ENCODE peak calls at places on chromosome 13, in nine cellular contexts. One of them, this sample, is unnamed.

GRCh38 chr13:80237646-80238045 is 103.3 kb downstream of the SPRY2 start:
- DNase-seq in GM06990: no peak
- DNase-seq in stimulated activated CD8-positive, alpha-beta memory T cell treated with anti-CD3 and anti-CD28 coated beads, Interleukin-7, amount 100 ng/mL, for 24 hours: no peak
- DNase-seq in activated CD4-positive, alpha-beta T cell treated with anti-CD3 and anti-CD28 coated beads, Interleukin-2, amount 10 ng/mL, durations not matched to agents 7 days and 5 days: no peak
- DNase-seq in SIG-M5: no peak
- DNase-seq in OCI-LY7: no peak
- DNase-seq in T-helper 17 cell: no peak
- DNase-seq in foreskin melanocyte: peak
- DNase-seq in testis: no peak
- DNase-seq in this sample: no peak

GRCh38 chr13:36288794-36289391 is 8.7 kb downstream of the CCDC169 start:
- DNase-seq in foreskin melanocyte: no peak
- DNase-seq in T-helper 17 cell: no peak
- DNase-seq in OCI-LY7: peak
- DNase-seq in GM06990: no peak
- DNase-seq in SIG-M5: no peak
- DNase-seq in testis: no peak
- DNase-seq in activated CD4-positive, alpha-beta T cell treated with anti-CD3 and anti-CD28 coated beads, Interleukin-2, amount 10 ng/mL, durations not matched to agents 7 days and 5 days: no peak
- DNase-seq in stimulated activated CD8-positive, alpha-beta memory T cell treated with anti-CD3 and anti-CD28 coated beads, Interleukin-7, amount 100 ng/mL, for 24 hours: no peak
- DNase-seq in this sample: no peak

GRCh38 chr13:79805317-79805716 is 324.4 kb downstream of the NDFIP2 start:
- DNase-seq in activated CD4-positive, alpha-beta T cell treated with anti-CD3 and anti-CD28 coated beads, Interleukin-2, amount 10 ng/mL, durations not matched to agents 7 days and 5 days: no peak
- DNase-seq in testis: no peak
- DNase-seq in foreskin melanocyte: no peak
- DNase-seq in stimulated activated CD8-positive, alpha-beta memory T cell treated with anti-CD3 and anti-CD28 coated beads, Interleukin-7, amount 100 ng/mL, for 24 hours: no peak
- DNase-seq in T-helper 17 cell: no peak
- DNase-seq in OCI-LY7: no peak
- DNase-seq in SIG-M5: no peak
- DNase-seq in GM06990: no peak
- DNase-seq in this sample: no peak

GRCh38 chr13:113555141-113555540 is 29.4 kb upstream of the TFDP1 start:
- DNase-seq in T-helper 17 cell: no peak
- DNase-seq in foreskin melanocyte: no peak
- DNase-seq in stimulated activated CD8-positive, alpha-beta memory T cell treated with anti-CD3 and anti-CD28 coated beads, Interleukin-7, amount 100 ng/mL, for 24 hours: no peak
- DNase-seq in activated CD4-positive, alpha-beta T cell treated with anti-CD3 and anti-CD28 coated beads, Interleukin-2, amount 10 ng/mL, durations not matched to agents 7 days and 5 days: no peak
- DNase-seq in GM06990: no peak
- DNase-seq in SIG-M5: no peak
- DNase-seq in OCI-LY7: no peak
- DNase-seq in testis: no peak
- DNase-seq in this sample: no peak

GRCh38 chr13:50299546-50300249 is 284.5 kb downstream of the KCNRG start:
- DNase-seq in SIG-M5: no peak
- DNase-seq in stimulated activated CD8-positive, alpha-beta memory T cell treated with anti-CD3 and anti-CD28 coated beads, Interleukin-7, amount 100 ng/mL, for 24 hours: no peak
- DNase-seq in foreskin melanocyte: no peak
- DNase-seq in testis: no peak
- DNase-seq in activated CD4-positive, alpha-beta T cell treated with anti-CD3 and anti-CD28 coated beads, Interleukin-2, amount 10 ng/mL, durations not matched to agents 7 days and 5 days: no peak
- DNase-seq in OCI-LY7: no peak
- DNase-seq in T-helper 17 cell: no peak
- DNase-seq in GM06990: no peak
- DNase-seq in this sample: no peak

GRCh38 chr13:70128098-70128497 is 19.8 kb upstream of the KLHL1 start:
- DNase-seq in foreskin melanocyte: no peak
- DNase-seq in T-helper 17 cell: no peak
- DNase-seq in activated CD4-positive, alpha-beta T cell treated with anti-CD3 and anti-CD28 coated beads, Interleukin-2, amount 10 ng/mL, durations not matched to agents 7 days and 5 days: no peak
- DNase-seq in testis: no peak
- DNase-seq in GM06990: no peak
- DNase-seq in SIG-M5: no peak
- DNase-seq in OCI-LY7: no peak
- DNase-seq in stimulated activated CD8-positive, alpha-beta memory T cell treated with anti-CD3 and anti-CD28 coated beads, Interleukin-7, amount 100 ng/mL, for 24 hours: no peak
- DNase-seq in this sample: no peak

GRCh38 chr13:110280996-110281688 is 25.8 kb downstream of the COL4A1 start:
- DNase-seq in stimulated activated CD8-positive, alpha-beta memory T cell treated with anti-CD3 and anti-CD28 coated beads, Interleukin-7, amount 100 ng/mL, for 24 hours: no peak
- DNase-seq in T-helper 17 cell: no peak
- DNase-seq in foreskin melanocyte: no peak
- DNase-seq in activated CD4-positive, alpha-beta T cell treated with anti-CD3 and anti-CD28 coated beads, Interleukin-2, amount 10 ng/mL, durations not matched to agents 7 days and 5 days: no peak
- DNase-seq in testis: peak
- DNase-seq in OCI-LY7: no peak
- DNase-seq in GM06990: no peak
- DNase-seq in SIG-M5: no peak
- DNase-seq in this sample: no peak

GRCh38 chr13:113098163-113098732 is 7.3 kb upstream of the F7 start:
- DNase-seq in OCI-LY7: no peak
- DNase-seq in activated CD4-positive, alpha-beta T cell treated with anti-CD3 and anti-CD28 coated beads, Interleukin-2, amount 10 ng/mL, durations not matched to agents 7 days and 5 days: no peak
- DNase-seq in stimulated activated CD8-positive, alpha-beta memory T cell treated with anti-CD3 and anti-CD28 coated beads, Interleukin-7, amount 100 ng/mL, for 24 hours: no peak
- DNase-seq in foreskin melanocyte: no peak
- DNase-seq in SIG-M5: no peak
- DNase-seq in T-helper 17 cell: no peak
- DNase-seq in GM06990: no peak
- DNase-seq in testis: no peak
- DNase-seq in this sample: peak

GRCh38 chr13:78239681-78240080 is 321.1 kb upstream of the EDNRB start:
- DNase-seq in SIG-M5: no peak
- DNase-seq in OCI-LY7: no peak
- DNase-seq in activated CD4-positive, alpha-beta T cell treated with anti-CD3 and anti-CD28 coated beads, Interleukin-2, amount 10 ng/mL, durations not matched to agents 7 days and 5 days: no peak
- DNase-seq in GM06990: no peak
- DNase-seq in testis: no peak
- DNase-seq in foreskin melanocyte: peak
- DNase-seq in stimulated activated CD8-positive, alpha-beta memory T cell treated with anti-CD3 and anti-CD28 coated beads, Interleukin-7, amount 100 ng/mL, for 24 hours: no peak
- DNase-seq in T-helper 17 cell: no peak
- DNase-seq in this sample: peak

GRCh38 chr13:31044658-31045620 is 112.5 kb downstream of the TEX26 start:
- DNase-seq in stimulated activated CD8-positive, alpha-beta memory T cell treated with anti-CD3 and anti-CD28 coated beads, Interleukin-7, amount 100 ng/mL, for 24 hours: no peak
- DNase-seq in T-helper 17 cell: no peak
- DNase-seq in activated CD4-positive, alpha-beta T cell treated with anti-CD3 and anti-CD28 coated beads, Interleukin-2, amount 10 ng/mL, durations not matched to agents 7 days and 5 days: peak
- DNase-seq in testis: no peak
- DNase-seq in SIG-M5: no peak
- DNase-seq in GM06990: no peak
- DNase-seq in foreskin melanocyte: no peak
- DNase-seq in OCI-LY7: no peak
- DNase-seq in this sample: no peak

GRCh38 chr13:85974604-85975366 is 175.6 kb upstream of the SLITRK6 start:
- DNase-seq in stimulated activated CD8-positive, alpha-beta memory T cell treated with anti-CD3 and anti-CD28 coated beads, Interleukin-7, amount 100 ng/mL, for 24 hours: no peak
- DNase-seq in OCI-LY7: no peak
- DNase-seq in foreskin melanocyte: peak
- DNase-seq in activated CD4-positive, alpha-beta T cell treated with anti-CD3 and anti-CD28 coated beads, Interleukin-2, amount 10 ng/mL, durations not matched to agents 7 days and 5 days: no peak
- DNase-seq in SIG-M5: no peak
- DNase-seq in testis: no peak
- DNase-seq in GM06990: no peak
- DNase-seq in T-helper 17 cell: no peak
- DNase-seq in this sample: no peak

GRCh38 chr13:51523082-51523518 is 61.2 kb upstream of the WDFY2 start:
- DNase-seq in foreskin melanocyte: no peak
- DNase-seq in T-helper 17 cell: no peak
- DNase-seq in testis: peak
- DNase-seq in stimulated activated CD8-positive, alpha-beta memory T cell treated with anti-CD3 and anti-CD28 coated beads, Interleukin-7, amount 100 ng/mL, for 24 hours: no peak
- DNase-seq in OCI-LY7: no peak
- DNase-seq in GM06990: no peak
- DNase-seq in activated CD4-positive, alpha-beta T cell treated with anti-CD3 and anti-CD28 coated beads, Interleukin-2, amount 10 ng/mL, durations not matched to agents 7 days and 5 days: peak
- DNase-seq in SIG-M5: no peak
- DNase-seq in this sample: peak

GRCh38 chr13:114087430-114087829 is 45.0 kb downstream of the RASA3 start:
- DNase-seq in stimulated activated CD8-positive, alpha-beta memory T cell treated with anti-CD3 and anti-CD28 coated beads, Interleukin-7, amount 100 ng/mL, for 24 hours: no peak
- DNase-seq in foreskin melanocyte: no peak
- DNase-seq in testis: no peak
- DNase-seq in T-helper 17 cell: no peak
- DNase-seq in activated CD4-positive, alpha-beta T cell treated with anti-CD3 and anti-CD28 coated beads, Interleukin-2, amount 10 ng/mL, durations not matched to agents 7 days and 5 days: no peak
- DNase-seq in GM06990: no peak
- DNase-seq in SIG-M5: no peak
- DNase-seq in OCI-LY7: no peak
- DNase-seq in this sample: no peak

GRCh38 chr13:51420681-51421476 is 32.0 kb downstream of the INTS6 start:
- DNase-seq in T-helper 17 cell: no peak
- DNase-seq in stimulated activated CD8-positive, alpha-beta memory T cell treated with anti-CD3 and anti-CD28 coated beads, Interleukin-7, amount 100 ng/mL, for 24 hours: no peak
- DNase-seq in activated CD4-positive, alpha-beta T cell treated with anti-CD3 and anti-CD28 coated beads, Interleukin-2, amount 10 ng/mL, durations not matched to agents 7 days and 5 days: no peak
- DNase-seq in SIG-M5: no peak
- DNase-seq in GM06990: no peak
- DNase-seq in testis: no peak
- DNase-seq in foreskin melanocyte: no peak
- DNase-seq in OCI-LY7: peak
- DNase-seq in this sample: no peak

GRCh38 chr13:26494591-26494990 is 62.9 kb upstream of the WASF3 start:
- DNase-seq in activated CD4-positive, alpha-beta T cell treated with anti-CD3 and anti-CD28 coated beads, Interleukin-2, amount 10 ng/mL, durations not matched to agents 7 days and 5 days: no peak
- DNase-seq in OCI-LY7: no peak
- DNase-seq in testis: no peak
- DNase-seq in T-helper 17 cell: no peak
- DNase-seq in GM06990: no peak
- DNase-seq in stimulated activated CD8-positive, alpha-beta memory T cell treated with anti-CD3 and anti-CD28 coated beads, Interleukin-7, amount 100 ng/mL, for 24 hours: no peak
- DNase-seq in foreskin melanocyte: no peak
- DNase-seq in SIG-M5: no peak
- DNase-seq in this sample: no peak

GRCh38 chr13:34671136-34671535 is 270.9 kb upstream of the NBEA start:
- DNase-seq in stimulated activated CD8-positive, alpha-beta memory T cell treated with anti-CD3 and anti-CD28 coated beads, Interleukin-7, amount 100 ng/mL, for 24 hours: no peak
- DNase-seq in GM06990: no peak
- DNase-seq in SIG-M5: no peak
- DNase-seq in testis: no peak
- DNase-seq in foreskin melanocyte: no peak
- DNase-seq in activated CD4-positive, alpha-beta T cell treated with anti-CD3 and anti-CD28 coated beads, Interleukin-2, amount 10 ng/mL, durations not matched to agents 7 days and 5 days: no peak
- DNase-seq in OCI-LY7: no peak
- DNase-seq in T-helper 17 cell: no peak
- DNase-seq in this sample: no peak

GRCh38 chr13:51624695-51625345 is 40.6 kb downstream of the WDFY2 start:
- DNase-seq in stimulated activated CD8-positive, alpha-beta memory T cell treated with anti-CD3 and anti-CD28 coated beads, Interleukin-7, amount 100 ng/mL, for 24 hours: no peak
- DNase-seq in SIG-M5: no peak
- DNase-seq in activated CD4-positive, alpha-beta T cell treated with anti-CD3 and anti-CD28 coated beads, Interleukin-2, amount 10 ng/mL, durations not matched to agents 7 days and 5 days: no peak
- DNase-seq in foreskin melanocyte: no peak
- DNase-seq in T-helper 17 cell: no peak
- DNase-seq in GM06990: no peak
- DNase-seq in testis: no peak
- DNase-seq in OCI-LY7: no peak
- DNase-seq in this sample: no peak

GRCh38 chr13:68019901-68020300 is 789.8 kb upstream of the PCDH9 start:
- DNase-seq in T-helper 17 cell: no peak
- DNase-seq in SIG-M5: no peak
- DNase-seq in GM06990: no peak
- DNase-seq in activated CD4-positive, alpha-beta T cell treated with anti-CD3 and anti-CD28 coated beads, Interleukin-2, amount 10 ng/mL, durations not matched to agents 7 days and 5 days: no peak
- DNase-seq in foreskin melanocyte: no peak
- DNase-seq in stimulated activated CD8-positive, alpha-beta memory T cell treated with anti-CD3 and anti-CD28 coated beads, Interleukin-7, amount 100 ng/mL, for 24 hours: no peak
- DNase-seq in testis: no peak
- DNase-seq in OCI-LY7: no peak
- DNase-seq in this sample: no peak

GRCh38 chr13:48594080-48594815 is 59.5 kb upstream of the CYSLTR2 start:
- DNase-seq in testis: no peak
- DNase-seq in activated CD4-positive, alpha-beta T cell treated with anti-CD3 and anti-CD28 coated beads, Interleukin-2, amount 10 ng/mL, durations not matched to agents 7 days and 5 days: no peak
- DNase-seq in OCI-LY7: no peak
- DNase-seq in GM06990: no peak
- DNase-seq in T-helper 17 cell: no peak
- DNase-seq in foreskin melanocyte: no peak
- DNase-seq in stimulated activated CD8-positive, alpha-beta memory T cell treated with anti-CD3 and anti-CD28 coated beads, Interleukin-7, amount 100 ng/mL, for 24 hours: no peak
- DNase-seq in SIG-M5: no peak
- DNase-seq in this sample: no peak

GRCh38 chr13:75704194-75704941 is 68.2 kb downstream of the LMO7 start:
- DNase-seq in foreskin melanocyte: no peak
- DNase-seq in GM06990: no peak
- DNase-seq in SIG-M5: no peak
- DNase-seq in activated CD4-positive, alpha-beta T cell treated with anti-CD3 and anti-CD28 coated beads, Interleukin-2, amount 10 ng/mL, durations not matched to agents 7 days and 5 days: no peak
- DNase-seq in stimulated activated CD8-positive, alpha-beta memory T cell treated with anti-CD3 and anti-CD28 coated beads, Interleukin-7, amount 100 ng/mL, for 24 hours: no peak
- DNase-seq in T-helper 17 cell: no peak
- DNase-seq in OCI-LY7: no peak
- DNase-seq in testis: no peak
- DNase-seq in this sample: peak

GRCh38 chr13:104586010-104586746 is 1520.0 kb upstream of the SLC10A2 start:
- DNase-seq in stimulated activated CD8-positive, alpha-beta memory T cell treated with anti-CD3 and anti-CD28 coated beads, Interleukin-7, amount 100 ng/mL, for 24 hours: no peak
- DNase-seq in GM06990: no peak
- DNase-seq in T-helper 17 cell: no peak
- DNase-seq in activated CD4-positive, alpha-beta T cell treated with anti-CD3 and anti-CD28 coated beads, Interleukin-2, amount 10 ng/mL, durations not matched to agents 7 days and 5 days: no peak
- DNase-seq in foreskin melanocyte: no peak
- DNase-seq in SIG-M5: no peak
- DNase-seq in OCI-LY7: no peak
- DNase-seq in testis: no peak
- DNase-seq in this sample: peak

GRCh38 chr13:102402292-102402691 is 444 bp upstream of the FGF14 start:
- DNase-seq in OCI-LY7: no peak
- DNase-seq in GM06990: no peak
- DNase-seq in foreskin melanocyte: no peak
- DNase-seq in SIG-M5: no peak
- DNase-seq in activated CD4-positive, alpha-beta T cell treated with anti-CD3 and anti-CD28 coated beads, Interleukin-2, amount 10 ng/mL, durations not matched to agents 7 days and 5 days: no peak
- DNase-seq in testis: peak
- DNase-seq in T-helper 17 cell: no peak
- DNase-seq in stimulated activated CD8-positive, alpha-beta memory T cell treated with anti-CD3 and anti-CD28 coated beads, Interleukin-7, amount 100 ng/mL, for 24 hours: no peak
- DNase-seq in this sample: peak

GRCh38 chr13:20711301-20712044 is 8.0 kb downstream of the IL17D start:
- DNase-seq in activated CD4-positive, alpha-beta T cell treated with anti-CD3 and anti-CD28 coated beads, Interleukin-2, amount 10 ng/mL, durations not matched to agents 7 days and 5 days: no peak
- DNase-seq in stimulated activated CD8-positive, alpha-beta memory T cell treated with anti-CD3 and anti-CD28 coated beads, Interleukin-7, amount 100 ng/mL, for 24 hours: no peak
- DNase-seq in OCI-LY7: no peak
- DNase-seq in SIG-M5: no peak
- DNase-seq in testis: no peak
- DNase-seq in foreskin melanocyte: no peak
- DNase-seq in GM06990: no peak
- DNase-seq in T-helper 17 cell: no peak
- DNase-seq in this sample: no peak

GRCh38 chr13:110528911-110529310 is 32.6 kb downstream of the RAB20 start:
- DNase-seq in stimulated activated CD8-positive, alpha-beta memory T cell treated with anti-CD3 and anti-CD28 coated beads, Interleukin-7, amount 100 ng/mL, for 24 hours: no peak
- DNase-seq in testis: no peak
- DNase-seq in SIG-M5: no peak
- DNase-seq in foreskin melanocyte: peak
- DNase-seq in OCI-LY7: no peak
- DNase-seq in GM06990: no peak
- DNase-seq in T-helper 17 cell: no peak
- DNase-seq in activated CD4-positive, alpha-beta T cell treated with anti-CD3 and anti-CD28 coated beads, Interleukin-2, amount 10 ng/mL, durations not matched to agents 7 days and 5 days: no peak
- DNase-seq in this sample: no peak

GRCh38 chr13:23541221-23541620 is 29.0 kb upstream of the TNFRSF19 start:
- DNase-seq in activated CD4-positive, alpha-beta T cell treated with anti-CD3 and anti-CD28 coated beads, Interleukin-2, amount 10 ng/mL, durations not matched to agents 7 days and 5 days: no peak
- DNase-seq in foreskin melanocyte: no peak
- DNase-seq in OCI-LY7: no peak
- DNase-seq in T-helper 17 cell: no peak
- DNase-seq in SIG-M5: no peak
- DNase-seq in stimulated activated CD8-positive, alpha-beta memory T cell treated with anti-CD3 and anti-CD28 coated beads, Interleukin-7, amount 100 ng/mL, for 24 hours: no peak
- DNase-seq in testis: no peak
- DNase-seq in GM06990: no peak
- DNase-seq in this sample: no peak

GRCh38 chr13:41915096-41915495 is 45.8 kb downstream of the VWA8 start:
- DNase-seq in OCI-LY7: no peak
- DNase-seq in foreskin melanocyte: peak
- DNase-seq in T-helper 17 cell: no peak
- DNase-seq in GM06990: no peak
- DNase-seq in stimulated activated CD8-positive, alpha-beta memory T cell treated with anti-CD3 and anti-CD28 coated beads, Interleukin-7, amount 100 ng/mL, for 24 hours: no peak
- DNase-seq in activated CD4-positive, alpha-beta T cell treated with anti-CD3 and anti-CD28 coated beads, Interleukin-2, amount 10 ng/mL, durations not matched to agents 7 days and 5 days: no peak
- DNase-seq in testis: no peak
- DNase-seq in SIG-M5: no peak
- DNase-seq in this sample: no peak

GRCh38 chr13:93151277-93151676 is 75.3 kb upstream of the GPC6 start:
- DNase-seq in testis: no peak
- DNase-seq in OCI-LY7: no peak
- DNase-seq in foreskin melanocyte: no peak
- DNase-seq in activated CD4-positive, alpha-beta T cell treated with anti-CD3 and anti-CD28 coated beads, Interleukin-2, amount 10 ng/mL, durations not matched to agents 7 days and 5 days: no peak
- DNase-seq in stimulated activated CD8-positive, alpha-beta memory T cell treated with anti-CD3 and anti-CD28 coated beads, Interleukin-7, amount 100 ng/mL, for 24 hours: no peak
- DNase-seq in T-helper 17 cell: no peak
- DNase-seq in GM06990: no peak
- DNase-seq in SIG-M5: no peak
- DNase-seq in this sample: no peak

GRCh38 chr13:98721825-98722510 is 30.5 kb downstream of the SLC15A1 start:
- DNase-seq in stimulated activated CD8-positive, alpha-beta memory T cell treated with anti-CD3 and anti-CD28 coated beads, Interleukin-7, amount 100 ng/mL, for 24 hours: no peak
- DNase-seq in T-helper 17 cell: no peak
- DNase-seq in activated CD4-positive, alpha-beta T cell treated with anti-CD3 and anti-CD28 coated beads, Interleukin-2, amount 10 ng/mL, durations not matched to agents 7 days and 5 days: no peak
- DNase-seq in SIG-M5: no peak
- DNase-seq in GM06990: no peak
- DNase-seq in testis: no peak
- DNase-seq in OCI-LY7: no peak
- DNase-seq in foreskin melanocyte: no peak
- DNase-seq in this sample: no peak

GRCh38 chr13:50457430-50458393 is 385.8 kb downstream of the DLEU7 start:
- DNase-seq in stimulated activated CD8-positive, alpha-beta memory T cell treated with anti-CD3 and anti-CD28 coated beads, Interleukin-7, amount 100 ng/mL, for 24 hours: no peak
- DNase-seq in GM06990: no peak
- DNase-seq in OCI-LY7: peak
- DNase-seq in activated CD4-positive, alpha-beta T cell treated with anti-CD3 and anti-CD28 coated beads, Interleukin-2, amount 10 ng/mL, durations not matched to agents 7 days and 5 days: no peak
- DNase-seq in T-helper 17 cell: no peak
- DNase-seq in SIG-M5: no peak
- DNase-seq in foreskin melanocyte: no peak
- DNase-seq in testis: no peak
- DNase-seq in this sample: no peak

GRCh38 chr13:72384186-72384823 is 343.1 kb downstream of the MZT1 start:
- DNase-seq in GM06990: no peak
- DNase-seq in T-helper 17 cell: no peak
- DNase-seq in SIG-M5: no peak
- DNase-seq in foreskin melanocyte: peak
- DNase-seq in testis: no peak
- DNase-seq in OCI-LY7: no peak
- DNase-seq in stimulated activated CD8-positive, alpha-beta memory T cell treated with anti-CD3 and anti-CD28 coated beads, Interleukin-7, amount 100 ng/mL, for 24 hours: no peak
- DNase-seq in activated CD4-positive, alpha-beta T cell treated with anti-CD3 and anti-CD28 coated beads, Interleukin-2, amount 10 ng/mL, durations not matched to agents 7 days and 5 days: no peak
- DNase-seq in this sample: no peak

GRCh38 chr13:66665991-66666390 is 564.1 kb downstream of the PCDH9 start:
- DNase-seq in OCI-LY7: no peak
- DNase-seq in GM06990: no peak
- DNase-seq in T-helper 17 cell: no peak
- DNase-seq in testis: peak
- DNase-seq in SIG-M5: no peak
- DNase-seq in stimulated activated CD8-positive, alpha-beta memory T cell treated with anti-CD3 and anti-CD28 coated beads, Interleukin-7, amount 100 ng/mL, for 24 hours: no peak
- DNase-seq in activated CD4-positive, alpha-beta T cell treated with anti-CD3 and anti-CD28 coated beads, Interleukin-2, amount 10 ng/mL, durations not matched to agents 7 days and 5 days: no peak
- DNase-seq in foreskin melanocyte: no peak
- DNase-seq in this sample: peak